ENCODE peak calls at places on chromosomes 7 and 10, in five cellular contexts. V is NCI-H1694 treated with DMSO at 0.1 percent for 48 hours; U is psoas muscle; G is stimulated activated CD4-positive, alpha-beta T cell treated with anti-CD3 and anti-CD28 coated beads, TNF-alpha, amount 100 ng/mL, for 1 hour; T is PC-3. O is an unnamed sample.

GRCh38 chr7:100034871-100035510 is 14.6 kb upstream of the ZSCAN21 start:
- DNase-seq in V (no peak), G (no peak), T (no peak), U (no peak), O (no peak)

GRCh38 chr10:73076361-73077183 is 20.1 kb downstream of the P4HA1 start:
- DNase-seq in G (no peak), T (peak), U (peak), V (no peak), O (no peak)

GRCh38 chr7:149811221-149811620 is 27.0 kb upstream of the ZNF862 start:
- DNase-seq in T (no peak), V (no peak), G (no peak), U (no peak), O (no peak)

GRCh38 chr7:133794490-133794889 is 332.6 kb upstream of the LRGUK start:
- DNase-seq in T (no peak), U (no peak), V (peak), G (no peak), O (no peak)

GRCh38 chr7:130369110-130369711 is 11.1 kb upstream of the CPA1 start:
- DNase-seq in U (no peak), T (no peak), V (no peak), G (no peak), O (no peak)

GRCh38 chr10:28939352-28940157 is 262.2 kb downstream of the BAMBI start:
- DNase-seq in G (no peak), V (no peak), U (peak), T (no peak), O (peak)

GRCh38 chr7:99389772-99390171 is 15.2 kb downstream of the ARPC1B start:
- DNase-seq in G (no peak), U (no peak), V (no peak), T (no peak), O (no peak)

GRCh38 chr7:149569025-149569725 is 71.6 kb upstream of the ZNF746 start:
- DNase-seq in V (no peak), U (no peak), T (no peak), G (no peak), O (no peak)

GRCh38 chr10:5491477-5491876 is 7.9 kb downstream of the CALML5 start:
- DNase-seq in U (no peak), T (no peak), V (no peak), G (no peak), O (no peak)

GRCh38 chr10:102775973-102776669 is 32.4 kb downstream of the WBP1L start:
- DNase-seq in G (no peak), U (peak), V (no peak), T (no peak), O (peak)

GRCh38 chr7:2209146-2209960 is 23.4 kb downstream of the MAD1L1 start:
- DNase-seq in U (peak), T (peak), V (peak), G (no peak), O (peak)

GRCh38 chr10:85642421-85643170 is 724.0 kb downstream of the GRID1 start:
- DNase-seq in G (no peak), V (no peak), T (peak), U (no peak), O (no peak)

GRCh38 chr10:79224263-79224949 is 122.9 kb upstream of the PPIF start:
- DNase-seq in T (no peak), U (no peak), V (no peak), G (no peak), O (peak)

GRCh38 chr10:13728898-13729535 is 142.3 kb downstream of the PRPF18 start:
- DNase-seq in V (no peak), G (no peak), T (no peak), U (no peak), O (no peak)

GRCh38 chr7:29878081-29878688 is 71.9 kb downstream of the WIPF3 start:
- DNase-seq in U (no peak), G (no peak), V (peak), T (peak), O (no peak)

O was measured in left lung.